ENCODE peak calls at places on chromosomes 12 and 14, in nine cellular contexts. M is heart right ventricle, A is transverse colon, O is tibial nerve, N is foreskin fibroblast, U is IMR-90, G is psoas muscle, Q is AG10803, B is testis. X is an unnamed sample.

GRCh38 chr12:20140751-20141150 is 227.6 kb upstream of the PDE3A start:
- DNase-seq in M (no peak), U (no peak), A (no peak), N (no peak), Q (no peak), O (no peak), G (no peak), B (no peak), X (no peak)

GRCh38 chr12:121290410-121290809 is 6.1 kb downstream of the CAMKK2 start:
- DNase-seq in M (no peak), B (no peak), N (no peak), G (no peak), U (no peak), Q (no peak), O (no peak), A (no peak), X (no peak)

GRCh38 chr14:67428501-67429031 is 16.6 kb upstream of the PLEK2 start:
- DNase-seq in A (peak), O (no peak), G (no peak), M (no peak), B (no peak), Q (peak), N (peak), U (peak), X (peak)

GRCh38 chr12:33795536-33795935 is 226.8 kb upstream of the ALG10 start:
- DNase-seq in O (no peak), N (no peak), B (no peak), U (no peak), Q (no peak), A (no peak), M (no peak), G (no peak), X (no peak)

GRCh38 chr12:62730649-62731377 is 204.1 kb downstream of the PPM1H start:
- DNase-seq in N (no peak), O (no peak), Q (peak), M (no peak), U (peak), G (no peak), B (no peak), A (no peak), X (no peak)

GRCh38 chr12:32455607-32456063 is 56.3 kb downstream of the FGD4 start:
- DNase-seq in U (peak), B (no peak), G (no peak), O (peak), N (peak), M (no peak), Q (peak), A (no peak), X (peak)

GRCh38 chr12:33830070-33830469 is 192.2 kb upstream of the ALG10 start:
- DNase-seq in B (no peak), U (no peak), Q (no peak), A (no peak), N (no peak), G (no peak), M (no peak), O (no peak), X (no peak)

GRCh38 chr12:122368361-122369073 is 54.0 kb downstream of the CLIP1 start:
- DNase-seq in G (no peak), O (no peak), A (no peak), B (peak), Q (peak), U (peak), M (no peak), N (peak), X (peak)

GRCh38 chr12:117494833-117495714 is 133.6 kb upstream of the NOS1 start:
- DNase-seq in G (no peak), U (no peak), O (no peak), M (no peak), N (no peak), Q (no peak), B (no peak), A (peak), X (no peak)

GRCh38 chr14:24840204-24840893 is 206.4 kb upstream of the GZMB start:
- DNase-seq in B (no peak), M (no peak), G (no peak), O (no peak), Q (peak), A (no peak), U (no peak), N (no peak), X (no peak)

GRCh38 chr12:8709124-8709830 is 11.5 kb downstream of the RIMKLB start:
- DNase-seq in G (peak), O (no peak), M (peak), U (no peak), Q (peak), B (no peak), N (peak), A (peak), X (no peak)

GRCh38 chr14:89502966-89503365 is 85.9 kb upstream of the FOXN3 start:
- DNase-seq in M (no peak), U (no peak), B (no peak), O (no peak), G (no peak), Q (no peak), A (no peak), N (no peak), X (no peak)

GRCh38 chr14:30330452-30330851 is 228.5 kb upstream of the G2E3 start:
- DNase-seq in Q (peak), M (no peak), N (no peak), O (no peak), A (no peak), B (no peak), U (no peak), G (no peak), X (no peak)

GRCh38 chr12:121980211-121980891 is 41.3 kb upstream of the BCL7A start:
- DNase-seq in U (peak), M (no peak), A (no peak), O (no peak), B (no peak), G (no peak), N (no peak), Q (peak), X (no peak)

GRCh38 chr12:124570810-124571209 is 3.4 kb upstream of the NCOR2 start:
- DNase-seq in N (no peak), A (no peak), B (no peak), M (no peak), G (no peak), U (no peak), Q (no peak), O (no peak), X (no peak)

GRCh38 chr14:73774671-73775070 is 60.5 kb upstream of the PNMA1 start:
- DNase-seq in B (no peak), U (no peak), N (no peak), M (no peak), G (no peak), O (no peak), A (no peak), Q (no peak), X (no peak)

GRCh38 chr14:94009767-94010166 is 12.7 kb downstream of the CCDC197 start:
- DNase-seq in N (peak), O (no peak), U (peak), M (no peak), B (no peak), Q (peak), G (no peak), A (no peak), X (peak)

GRCh38 chr12:60148831-60149230 is 553.0 kb downstream of the SLC16A7 start:
- DNase-seq in O (no peak), Q (peak), U (peak), B (no peak), N (peak), M (no peak), G (no peak), A (no peak), X (peak)

GRCh38 chr12:24544368-24544767 is 404.5 kb downstream of the BCAT1 start:
- DNase-seq in Q (no peak), M (no peak), U (peak), B (no peak), G (no peak), O (no peak), N (no peak), A (no peak), X (no peak)

GRCh38 chr12:108595711-108596647 is 1.9 kb downstream of the TMEM119 start:
- DNase-seq in N (no peak), U (no peak), G (no peak), B (no peak), A (no peak), O (no peak), Q (no peak), M (no peak), X (no peak)
- H3K4me3 ChIP-seq in N (peak), U (no peak), G (no peak), B (no peak), A (peak), O (peak), Q (peak), M (no peak), X (peak)

GRCh38 chr12:92506460-92506859 is 196.3 kb upstream of the PLEKHG7 start:
- DNase-seq in M (no peak), N (no peak), Q (peak), A (no peak), G (no peak), B (no peak), U (no peak), O (no peak), X (no peak)
- TF ChIP-seq CTCF in M (no peak), N (no peak), Q (no peak), A (no peak), G (no peak), B (no peak), U (no peak), O (peak), X (no peak)

GRCh38 chr14:23006544-23007419 is 3.2 kb downstream of the C14orf93 start:
- DNase-seq in M (peak), A (peak), B (peak), O (peak), Q (peak), U (peak), G (peak), N (peak), X (peak)

GRCh38 chr14:23008836-23009235 is 1.1 kb downstream of the C14orf93 start:
- DNase-seq in O (no peak), A (no peak), M (no peak), Q (no peak), U (no peak), N (no peak), G (no peak), B (no peak), X (peak)

GRCh38 chr14:23009939-23010718 is at the start of gene C14orf93:
- DNase-seq in M (peak), U (peak), N (peak), A (peak), O (peak), B (peak), Q (peak), G (peak), X (no peak)

GRCh38 chr14:23005861-23006534 is 3.9 kb downstream of the C14orf93 start:
- DNase-seq in M (no peak), G (no peak), A (no peak), B (no peak), U (peak), Q (no peak), O (no peak), N (no peak), X (no peak)

GRCh38 chr14:23009483-23009938 is 432 bp downstream of the C14orf93 start:
- DNase-seq in A (no peak), G (no peak), U (no peak), M (no peak), O (no peak), Q (no peak), B (no peak), N (no peak), X (no peak)
- H3K4me3 ChIP-seq in A (peak), G (peak), U (peak), M (peak), O (peak), Q (peak), B (peak), N (peak), X (peak)

GRCh38 chr14:82855912-82856381 is 1322.3 kb upstream of the SEL1L start:
- DNase-seq in M (no peak), Q (peak), U (peak), O (no peak), G (no peak), A (no peak), B (no peak), N (no peak), X (no peak)
- TF ChIP-seq CTCF in M (peak), Q (peak), U (peak), O (peak), G (no peak), A (peak), B (peak), N (no peak), X (no peak)

GRCh38 chr12:111775205-111776193 is 8.8 kb downstream of the ALDH2 start:
- DNase-seq in A (peak), N (no peak), B (peak), U (peak), G (peak), M (peak), Q (no peak), O (peak), X (peak)
- H3K4me3 ChIP-seq in A (peak), N (no peak), B (no peak), U (no peak), G (peak), M (peak), Q (no peak), O (peak), X (no peak)